ENCODE peak calls at places on chromosomes 4 and X, in five cellular contexts. J, F, D, R and A are unnamed samples. For H3K36me3, the result is how much of the 10 kb centered on the place peaks cover.

GRCh38 chr4:53189011-53189410 is 176.8 kb downstream of the SCFD2 start:
- DNase-seq in J (peak), F (peak), D (no peak), R (no peak), A (no peak)

GRCh38 chrX:150049647-150050046 is 111.4 kb upstream of the EOLA2 start:
- DNase-seq in J (peak), F (peak), D (no peak), R (no peak), A (no peak)

GRCh38 chr4:139266583-139267257 is 13.3 kb downstream of the MGARP start:
- DNase-seq in J (peak), F (peak), D (no peak), R (peak), A (no peak)

GRCh38 chr4:81164623-81165416 is 50.2 kb downstream of the PRKG2 start:
- DNase-seq in J (peak), F (no peak), D (no peak), R (no peak), A (no peak)

GRCh38 chrX:48919947-48920712 is 1.3 kb upstream of the PIM2 start:
- DNase-seq in J (no peak), F (peak), D (no peak), R (no peak), A (no peak)

GRCh38 chrX:44767308-44767707 is 76.5 kb upstream of the DUSP21 start:
- DNase-seq in J (no peak), F (no peak), D (no peak), R (no peak), A (no peak)

GRCh38 chrX:153768311-153769157 is 4.5 kb downstream of the PLXNB3 start:
- DNase-seq in J (no peak), F (no peak), D (no peak), R (no peak), A (no peak)

GRCh38 chr4:6746721-6747689 is 31.0 kb downstream of the BLOC1S4 start:
- DNase-seq in J (no peak), F (no peak), D (no peak), R (no peak), A (no peak)

GRCh38 chr4:40283968-40284367 is 51.2 kb upstream of the CHRNA9 start:
- DNase-seq in J (no peak), F (no peak), D (no peak), R (peak), A (no peak)

GRCh38 chr4:54726907-54727306 is 69.2 kb downstream of the KIT start:
- DNase-seq in J (no peak), F (no peak), D (no peak), R (no peak), A (no peak)

GRCh38 chr4:88027611-88028608 is 20.5 kb downstream of the PKD2 start:
- DNase-seq in J (peak), F (peak), D (no peak), R (no peak), A (no peak)

GRCh38 chr4:143344011-143344410 is 7.3 kb downstream of the GAB1 start:
- DNase-seq in J (no peak), F (no peak), D (no peak), R (no peak), A (no peak)

GRCh38 chr4:65943076-65943475 is 272.8 kb upstream of the EPHA5 start:
- DNase-seq in J (no peak), F (peak), D (peak), R (peak), A (no peak)

GRCh38 chr4:25953740-25954139 is 39.7 kb downstream of the SMIM20 start:
- DNase-seq in J (peak), F (no peak), D (no peak), R (peak), A (no peak)

GRCh38 chrX:56758456-56758855 is 29.4 kb downstream of the NBDY start:
- DNase-seq in J (no peak), F (no peak), D (no peak), R (no peak), A (no peak)

GRCh38 chr4:15482842-15483241 is 13.2 kb downstream of the CC2D2A start:
- DNase-seq in J (no peak), F (no peak), D (no peak), R (peak), A (no peak)

GRCh38 chr4:125594203-125594602 is 279.4 kb downstream of the FAT4 start:
- DNase-seq in J (no peak), F (no peak), D (no peak), R (no peak), A (no peak)

GRCh38 chr4:151143162-151143561 is 43.7 kb downstream of the RPS3A start:
- DNase-seq in J (no peak), F (no peak), D (no peak), R (no peak), A (no peak)

GRCh38 chrX:103012945-103013344 is 51.0 kb downstream of the BEX1 start:
- DNase-seq in J (no peak), F (no peak), D (no peak), R (no peak), A (no peak)

GRCh38 chrX:32185160-32185559 is 1026.2 kb downstream of the DMD start:
- DNase-seq in J (no peak), F (no peak), D (no peak), R (peak), A (no peak)

GRCh38 chr4:120977435-120977997 is 55.0 kb upstream of the PRDM5 start:
- DNase-seq in J (peak), F (peak), D (no peak), R (peak), A (no peak)

GRCh38 chr4:85672959-85673358 is 198.0 kb downstream of the ARHGAP24 start:
- DNase-seq in J (no peak), F (no peak), D (no peak), R (no peak), A (no peak)

GRCh38 chr4:172692701-172693100 is 475.9 kb upstream of the GALNT7 start:
- DNase-seq in J (no peak), F (no peak), D (no peak), R (no peak), A (no peak)

GRCh38 chr4:18722748-18723191 is 701.2 kb upstream of the LCORL start:
- DNase-seq in J (no peak), F (no peak), D (peak), R (peak), A (no peak)

GRCh38 chrX:112746812-112747630 is 67.3 kb upstream of the LHFPL1 start:
- DNase-seq in J (peak), F (peak), D (no peak), R (no peak), A (no peak)

GRCh38 chr4:125522992-125523391 is 208.2 kb downstream of the FAT4 start:
- DNase-seq in J (no peak), F (no peak), D (no peak), R (peak), A (peak)

GRCh38 chrX:11557120-11557519 is 108.6 kb downstream of the ARHGAP6 start:
- DNase-seq in J (peak), F (peak), D (no peak), R (no peak), A (no peak)

GRCh38 chrX:44945736-44946135 is 72.7 kb downstream of the KDM6A start:
- DNase-seq in J (no peak), F (no peak), D (no peak), R (no peak), A (no peak)

GRCh38 chrX:105553118-105553517 is 269.2 kb upstream of the NRK start:
- DNase-seq in J (no peak), F (no peak), D (no peak), R (no peak), A (no peak)

GRCh38 chrX:13646154-13646549 is 6.8 kb upstream of the TCEANC start:
- DNase-seq in J (peak), F (peak), D (peak), R (peak), A (peak)

GRCh38 chr4:92600638-92601037 is 296.9 kb downstream of the GRID2 start:
- DNase-seq in J (no peak), F (no peak), D (no peak), R (peak), A (peak)

GRCh38 chr4:168689791-168690190 is 192.9 kb downstream of the PALLD start:
- DNase-seq in J (no peak), F (no peak), D (no peak), R (no peak), A (no peak)

GRCh38 chr4:128831526-128832252 is 22.2 kb downstream of the JADE1 start:
- DNase-seq in J (peak), F (peak), D (peak), R (peak), A (no peak)

GRCh38 chrX:68892651-68893050 is 63.8 kb downstream of the EFNB1 start:
- DNase-seq in J (no peak), F (no peak), D (peak), R (no peak), A (no peak)

GRCh38 chr4:129014566-129015509 is 78.5 kb downstream of the SCLT1 start:
- DNase-seq in J (peak), F (no peak), D (no peak), R (no peak), A (no peak)

GRCh38 chr4:128006592-128006991 is 41.4 kb downstream of the ABHD18 start:
- DNase-seq in J (peak), F (peak), D (no peak), R (no peak), A (no peak)

GRCh38 chr4:8147231-8147970 is 11.2 kb downstream of the ABLIM2 start:
- DNase-seq in J (no peak), F (no peak), D (no peak), R (peak), A (no peak)

GRCh38 chr4:81255524-81255923 is 40.5 kb upstream of the PRKG2 start:
- DNase-seq in J (peak), F (peak), D (no peak), R (no peak), A (no peak)

DNA sequence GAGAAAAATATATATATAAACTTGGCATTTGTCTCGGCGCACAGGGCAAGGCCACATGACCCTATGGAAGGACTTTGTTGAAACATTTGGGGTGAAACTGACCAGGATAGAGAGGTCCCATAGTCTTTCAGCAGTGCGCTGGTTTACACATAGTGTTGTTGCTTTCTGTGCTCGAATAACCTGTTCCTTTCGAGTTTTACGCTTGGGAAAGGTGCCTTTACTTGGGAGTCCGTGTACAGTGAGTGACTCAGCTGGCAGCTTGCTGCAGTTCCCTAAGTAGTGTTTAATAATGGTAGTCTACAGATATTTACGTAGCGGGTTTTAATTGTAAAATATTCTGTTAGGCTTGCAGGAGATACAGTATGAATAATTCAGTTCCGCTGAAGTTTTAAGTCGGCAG is 578 bp downstream of the APOOL start:
- DNase-seq in J (peak), F (peak), D (no peak), R (peak), A (no peak)
- H2BK15ac ChIP-seq in J (no peak), F (no peak), D (no peak), R (no peak), A (no peak)

GRCh38 chr4:738781-739280 is 33.2 kb downstream of the PCGF3 start:
- DNase-seq in J (no peak), F (no peak), D (no peak), R (no peak), A (no peak)

GRCh38 chr4:742096-742741 is 36.6 kb downstream of the PCGF3 start:
- DNase-seq in J (no peak), F (no peak), D (no peak), R (no peak), A (no peak)

GRCh38 chr4:739569-739968 is 33.9 kb downstream of the PCGF3 start:
- DNase-seq in J (no peak), F (no peak), D (no peak), R (no peak), A (no peak)

GRCh38 chr4:740011-740410 is 34.4 kb downstream of the PCGF3 start:
- DNase-seq in J (no peak), F (no peak), D (no peak), R (no peak), A (no peak)

GRCh38 chr4:740656-741282 is 35.1 kb downstream of the PCGF3 start:
- DNase-seq in J (peak), F (peak), D (no peak), R (no peak), A (no peak)
- H3K36me3 ChIP-seq in J (under half), F (half or more), D (under half), R (under half), A (under half)

GRCh38 chrX:131264053-131264452 is 25.1 kb downstream of the IGSF1 start:
- DNase-seq in J (no peak), F (no peak), D (no peak), R (no peak), A (no peak)

GRCh38 chrX:131264665-131265064 is 24.4 kb downstream of the IGSF1 start:
- DNase-seq in J (no peak), F (no peak), D (no peak), R (no peak), A (no peak)

GRCh38 chrX:131262200-131262599 is 26.9 kb downstream of the IGSF1 start:
- DNase-seq in J (no peak), F (no peak), D (no peak), R (no peak), A (no peak)

GRCh38 chrX:131262738-131263679 is 26.1 kb downstream of the IGSF1 start:
- DNase-seq in J (no peak), F (no peak), D (no peak), R (peak), A (peak)
- H2BK15ac ChIP-seq in J (no peak), F (no peak), D (no peak), R (no peak), A (no peak)

DNA sequence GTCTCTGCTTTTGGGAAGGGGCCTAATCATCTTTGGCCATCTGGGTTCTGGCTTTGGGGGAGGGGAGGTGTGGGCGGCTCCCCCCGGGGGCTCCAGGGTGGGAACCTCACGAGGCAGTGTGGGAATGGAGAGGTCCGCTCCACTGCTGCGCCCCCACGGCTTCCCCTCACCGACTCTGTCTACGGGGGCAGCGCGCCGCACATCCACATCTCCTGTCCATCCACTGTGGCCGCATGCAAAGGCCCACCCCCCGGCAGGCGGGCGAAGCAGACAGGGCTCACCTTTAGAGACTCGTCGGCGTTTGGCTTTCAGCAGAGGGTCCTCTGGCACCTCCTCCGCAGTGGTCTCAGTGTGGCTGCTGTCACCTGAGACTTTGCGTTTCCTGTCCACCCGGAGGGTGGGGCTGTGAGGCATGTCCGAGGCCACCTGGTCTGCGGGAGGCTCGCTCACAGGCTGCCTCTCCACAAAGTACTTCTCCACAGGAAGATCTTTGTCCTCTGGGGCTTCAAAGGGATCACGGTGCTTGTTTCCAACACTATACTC is 33.6 kb downstream of the BCOR start:
- DNase-seq in J (no peak), F (no peak), D (no peak), R (no peak), A (no peak)
- H3K36me3 ChIP-seq in J (under half), F (half or more), D (under half), R (under half), A (under half)

GRCh38 chr4:153490985-153491483 is 24.9 kb downstream of the TMEM131L start:
- DNase-seq in J (no peak), F (no peak), D (no peak), R (no peak), A (no peak)

GRCh38 chr4:153489856-153490558 is 23.8 kb downstream of the TMEM131L start:
- DNase-seq in J (peak), F (no peak), D (no peak), R (no peak), A (no peak)

GRCh38 chr4:153486281-153487151 is 20.4 kb downstream of the TMEM131L start:
- DNase-seq in J (peak), F (peak), D (no peak), R (peak), A (no peak)

GRCh38 chr4:153488006-153488718 is 22.0 kb downstream of the TMEM131L start:
- DNase-seq in J (peak), F (no peak), D (no peak), R (no peak), A (peak)

GRCh38 chr4:153488719-153489384 is 22.7 kb downstream of the TMEM131L start:
- DNase-seq in J (no peak), F (no peak), D (no peak), R (no peak), A (no peak)
- H2BK15ac ChIP-seq in J (peak), F (no peak), D (no peak), R (no peak), A (peak)

DNA sequence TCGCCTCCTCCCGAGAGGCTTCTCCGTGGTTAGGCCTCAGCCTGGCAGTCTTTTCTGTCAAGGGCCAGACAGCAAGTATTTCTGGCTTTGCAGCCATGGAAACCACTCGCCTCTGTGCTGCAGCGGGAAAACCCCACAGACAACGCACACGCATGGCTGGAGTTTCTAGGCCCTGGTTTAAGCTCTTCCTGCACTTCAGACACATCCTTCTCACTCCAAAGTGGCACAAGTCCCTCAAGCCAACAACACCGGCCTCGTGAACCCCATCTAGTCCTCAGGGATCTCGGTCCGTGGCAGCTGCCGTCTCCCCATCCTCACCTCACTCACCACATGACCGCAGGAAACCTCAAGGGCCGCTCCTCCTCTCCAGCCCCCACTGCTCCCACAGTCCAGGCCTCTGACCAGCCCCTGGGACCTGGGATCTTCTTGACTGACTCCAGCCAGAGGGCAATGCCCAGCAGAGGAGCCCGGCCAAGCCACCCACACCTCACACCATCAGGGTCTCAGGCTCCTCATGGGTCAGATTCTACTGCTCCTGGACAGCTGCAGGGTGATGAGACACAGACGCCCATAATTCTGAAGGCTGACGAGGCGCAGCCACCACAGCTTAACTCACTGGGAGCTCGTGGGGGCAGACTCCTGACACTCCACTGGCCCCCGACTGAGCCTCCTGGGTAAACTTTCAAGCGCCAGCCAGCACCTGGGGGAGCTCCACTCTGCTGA is 21.7 kb downstream of the LETM1 start:
- DNase-seq in J (no peak), F (no peak), D (no peak), R (no peak), A (no peak)
- H3K36me3 ChIP-seq in J (half or more), F (half or more), D (under half), R (under half), A (under half)

DNA sequence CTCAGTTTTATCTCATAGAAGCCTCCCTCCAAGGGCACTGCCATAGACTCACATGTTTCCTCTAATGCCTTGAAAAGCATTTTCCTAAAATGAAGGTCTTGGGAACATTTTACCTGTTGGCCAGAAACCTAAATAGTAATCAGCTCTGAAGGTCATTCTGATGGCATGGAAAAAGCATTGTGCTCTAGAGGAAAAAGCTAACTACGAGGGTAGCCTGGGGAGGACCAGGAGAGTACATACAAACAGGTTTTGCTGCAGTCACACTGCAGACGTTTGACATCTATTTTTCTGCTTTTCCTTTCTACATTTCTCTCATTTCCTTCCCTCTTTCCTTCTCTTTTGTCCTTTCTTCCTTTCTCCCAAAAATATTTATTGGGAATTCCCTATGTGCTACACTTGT is 103.3 kb upstream of the SORBS2 start:
- DNase-seq in J (no peak), F (no peak), D (no peak), R (no peak), A (no peak)
- H2BK15ac ChIP-seq in J (no peak), F (no peak), D (no peak), R (no peak), A (no peak)

DNA sequence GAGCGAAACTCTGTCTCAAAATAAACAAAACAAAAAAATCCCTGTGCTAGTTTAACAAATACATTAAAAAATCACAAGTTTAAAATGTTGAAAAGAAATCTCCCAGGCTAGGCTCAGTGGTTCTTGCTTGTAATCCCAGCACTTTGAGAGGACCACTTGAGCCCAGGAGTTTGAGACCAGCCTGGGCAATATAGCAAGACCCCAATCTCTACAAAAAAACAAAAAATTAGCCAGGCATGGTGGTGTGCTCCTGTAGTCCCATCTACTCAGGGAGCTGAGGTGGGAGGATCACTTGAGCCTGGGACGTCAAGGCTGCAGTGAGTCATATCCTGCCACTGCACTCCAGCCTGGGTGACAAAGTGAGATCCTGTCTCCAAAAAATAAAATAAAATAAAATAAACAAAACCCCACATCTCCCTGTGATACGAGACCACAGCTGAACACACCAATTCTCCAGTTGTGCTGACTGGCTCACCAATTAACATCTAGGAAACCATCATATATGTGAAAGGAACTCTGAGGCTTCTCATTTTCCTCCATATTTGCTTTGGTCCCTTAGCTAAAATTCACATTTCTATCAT is 7.3 kb downstream of the RPS4X start:
- DNase-seq in J (peak), F (peak), D (no peak), R (no peak), A (no peak)
- H3K36me3 ChIP-seq in J (half or more), F (under half), D (under half), R (under half), A (half or more)